ENCODE peak calls at places on chromosomes 7 and 10, in ten cellular contexts. R is H1, Z is transverse colon, H is upper lobe of left lung, S is HepG2, I is endothelial cell of umbilical vein, A is suprapubic skin, V is spleen, D is sigmoid colon, E is K562. G is an unnamed sample.
A peak's percentile ranks its signal among the peaks of the same experiment; 100 is the strongest.

GRCh38 chr7:18761046-18761445 is 265.5 kb downstream of the HDAC9 start:
- DNase-seq in R (no peak), Z (no peak), H (no peak), S (no peak), I (no peak), A (no peak), V (no peak), D (no peak), E (no peak), G (no peak)

GRCh38 chr7:148717266-148717793 is 18.6 kb downstream of the CUL1 start:
- DNase-seq in R (no peak), Z (no peak), H (no peak), S (no peak), I (no peak), A (no peak), V (no peak), D (no peak), E (no peak), G (no peak)

GRCh38 chr10:29007748-29008610 is 280.9 kb upstream of the LYZL1 start:
- DNase-seq in R (no peak), Z (no peak), H (no peak), S (peak; percentile 86), I (no peak), A (no peak), V (no peak), D (no peak), E (no peak), G (no peak)

GRCh38 chr7:47292832-47293309 is 289.0 kb downstream of the TNS3 start:
- DNase-seq in R (no peak), Z (no peak), H (no peak), S (peak; percentile 97), I (no peak), A (no peak), V (no peak), D (no peak), E (no peak), G (peak; percentile 71)

GRCh38 chr7:17902599-17902998 is 37.7 kb downstream of the SNX13 start:
- DNase-seq in R (peak; percentile 21), Z (no peak), H (peak; percentile 11), S (no peak), I (no peak), A (no peak), V (no peak), D (no peak), E (no peak), G (no peak)

GRCh38 chr10:28797904-28798371 is 120.6 kb downstream of the BAMBI start:
- DNase-seq in R (no peak), Z (no peak), H (no peak), S (no peak), I (no peak), A (no peak), V (no peak), D (no peak), E (no peak), G (no peak)

GRCh38 chr7:29285451-29285807 is 90.9 kb downstream of the CHN2 start:
- DNase-seq in R (no peak), Z (no peak), H (no peak), S (peak; percentile 28), I (no peak), A (no peak), V (no peak), D (no peak), E (no peak), G (no peak)

GRCh38 chr10:23338155-23338828 is 6.3 kb downstream of the C10orf67 start:
- DNase-seq in R (no peak), Z (no peak), H (no peak), S (peak; percentile 60), I (no peak), A (no peak), V (no peak), D (no peak), E (no peak), G (no peak)

GRCh38 chr7:9796241-9796640 is 1177.4 kb upstream of the PHF14 start:
- DNase-seq in R (no peak), Z (no peak), H (no peak), S (no peak), I (no peak), A (no peak), V (no peak), D (no peak), E (no peak), G (no peak)

GRCh38 chr10:1273372-1274097 is 217.3 kb downstream of the WDR37 start:
- DNase-seq in R (no peak), Z (no peak), H (peak; percentile 66), S (no peak), I (no peak), A (no peak), V (no peak), D (no peak), E (no peak), G (no peak)

GRCh38 chr7:130275826-130276291 is 9.2 kb downstream of the CPA2 start:
- DNase-seq in R (no peak), Z (no peak), H (no peak), S (no peak), I (no peak), A (no peak), V (no peak), D (no peak), E (no peak), G (no peak)

GRCh38 chr7:47453093-47454056 is 128.5 kb downstream of the TNS3 start:
- DNase-seq in R (no peak), Z (peak; percentile 65), H (peak; percentile 86), S (no peak), I (peak; percentile 74), A (no peak), V (no peak), D (peak; percentile 89), E (no peak), G (peak; percentile 83)

GRCh38 chr7:94324380-94325120 is 70.1 kb upstream of the COL1A2 start:
- DNase-seq in R (no peak), Z (no peak), H (no peak), S (no peak), I (no peak), A (no peak), V (no peak), D (no peak), E (no peak), G (no peak)

GRCh38 chr10:45001382-45002148 is 842 bp downstream of the ZNF22 start:
- DNase-seq in R (no peak), Z (peak; percentile 66), H (no peak), S (no peak), I (peak; percentile 94), A (no peak), V (peak; percentile 89), D (peak; percentile 83), E (peak; percentile 50), G (peak; percentile 86)
- TF ChIP-seq POLR2AphosphoS5 in R (no peak), Z (peak; percentile 45), H (peak; percentile 42), S (no peak), I (peak; percentile 72), A (peak; percentile 18), V (peak; percentile 63), D (peak; percentile 66), E (no peak), G (peak; percentile 68)

DNA sequence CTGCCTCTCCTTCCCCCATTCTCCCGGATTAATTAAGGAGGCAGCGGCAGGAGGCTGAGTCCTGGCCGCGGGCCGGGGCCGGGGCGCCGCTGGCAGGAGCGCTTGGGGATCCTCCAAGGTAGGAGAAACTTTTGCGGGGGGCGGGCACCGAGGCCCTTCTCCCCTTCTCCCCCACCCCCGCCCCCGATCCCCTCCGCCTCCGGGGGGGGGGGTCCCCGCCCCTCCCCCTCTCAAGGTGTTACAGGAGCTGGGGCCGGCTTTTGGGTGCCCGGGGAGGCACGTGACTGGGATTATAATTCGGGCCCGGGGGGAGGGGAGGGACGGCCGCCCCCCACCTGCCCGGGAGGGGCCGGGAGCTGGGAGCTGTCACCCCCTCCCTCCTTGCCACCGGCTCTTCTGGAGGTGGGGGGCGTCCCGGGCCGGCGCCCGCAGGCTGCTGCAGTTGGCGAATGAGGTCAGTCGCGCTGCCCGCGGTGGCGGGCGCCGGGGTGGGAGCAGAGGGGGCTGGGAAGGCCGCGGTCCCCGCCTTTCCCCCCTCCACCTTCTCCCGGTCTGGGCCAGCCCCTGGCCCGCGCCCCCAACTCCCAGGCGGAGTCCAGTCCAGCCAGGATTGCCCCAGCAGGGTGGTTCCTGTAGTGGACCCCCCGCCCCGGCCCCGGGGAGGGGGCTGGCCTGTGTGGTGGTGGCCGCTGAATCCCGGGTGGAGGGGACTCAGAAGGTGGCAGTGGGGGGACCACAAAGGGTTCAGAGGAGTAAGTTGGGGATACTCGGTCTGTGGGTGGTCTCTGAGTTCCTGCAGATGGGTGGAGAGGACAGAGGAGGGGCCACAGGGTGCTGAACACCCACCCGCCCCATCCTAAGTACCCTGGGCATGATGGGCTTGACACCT is 597 bp downstream of the GTF2IRD1 start:
- DNase-seq in R (no peak), Z (no peak), H (peak; percentile 87), S (no peak), I (no peak), A (no peak), V (no peak), D (peak; percentile 72), E (peak; percentile 85), G (no peak)
- TF ChIP-seq POLR2A in R (no peak), Z (no peak), H (peak; percentile 21), S (no peak), I (no peak), A (no peak), V (no peak), D (no peak), E (no peak), G (no peak)

GRCh38 chr10:91614254-91614624 is 18.6 kb downstream of the PPP1R3C start:
- DNase-seq in R (no peak), Z (no peak), H (no peak), S (no peak), I (no peak), A (no peak), V (no peak), D (no peak), E (no peak), G (no peak)
- H3K27ac ChIP-seq in R (no peak overlapping the region), Z (peak overlapping the region; percentile 62), H (no peak overlapping the region), S (no peak overlapping the region), I (peak overlapping the region; percentile 57), A (peak overlapping the region; percentile 76), V (no peak overlapping the region), D (peak overlapping the region; percentile 70), E (peak overlapping the region; percentile 67), G (peak overlapping the region; percentile 17)

GRCh38 chr7:100433592-100434296 is 2.6 kb downstream of the PPP1R35 start:
- DNase-seq in R (no peak), Z (no peak), H (no peak), S (no peak), I (no peak), A (no peak), V (peak; percentile 69), D (peak; percentile 57), E (no peak), G (no peak)
- TF ChIP-seq POLR2AphosphoS5 in R (peak; percentile 27), Z (no peak), H (no peak), S (peak; percentile 17), I (no peak), A (no peak), V (peak; percentile 32), D (no peak), E (peak; percentile 45), G (no peak)

G was measured in stomach.